ENCODE peak calls at places on chromosome 4, in four cellular contexts. C is cerebellar cortex, N is renal cortical epithelial cell, Z is NCI-H460. X is an unnamed sample.

GRCh38 chr4:65416875-65417274 is 253.4 kb downstream of the EPHA5 start:
- DNase-seq in N (peak; percentile 6), C (peak; percentile 7), Z (peak; percentile 43), X (no peak)

GRCh38 chr4:25441519-25442117 is 64.6 kb downstream of the ANAPC4 start:
- DNase-seq in C (peak; percentile 89), Z (peak; percentile 38), N (peak; percentile 68), X (no peak)

GRCh38 chr4:6446538-6447451 is 25.6 kb downstream of the PPP2R2C start:
- DNase-seq in C (peak; percentile 67), N (no peak), Z (no peak), X (no peak)

GRCh38 chr4:53421791-53422190 is 44.4 kb downstream of the FIP1L1 start:
- DNase-seq in N (no peak), C (no peak), Z (no peak), X (no peak)

GRCh38 chr4:111323496-111323895 is 700.6 kb upstream of the PITX2 start:
- DNase-seq in C (no peak), N (peak; percentile 72), Z (no peak), X (no peak)

GRCh38 chr4:158809611-158810486 is 41.0 kb downstream of the FNIP2 start:
- DNase-seq in C (peak; percentile 61), N (peak; percentile 99), Z (no peak), X (no peak)

GRCh38 chr4:139838811-139839210 is 173.2 kb downstream of the MGST2 start:
- DNase-seq in C (no peak), Z (no peak), N (no peak), X (no peak)

GRCh38 chr4:75457365-75457764 is 56.8 kb downstream of the RCHY1 start:
- DNase-seq in N (no peak), C (no peak), Z (no peak), X (no peak)

GRCh38 chr4:188691811-188692210 is 552.6 kb downstream of the TRIML1 start:
- DNase-seq in Z (no peak), C (no peak), N (peak; percentile 2), X (no peak)

GRCh38 chr4:62087706-62088105 is 887.6 kb downstream of the ADGRL3 start:
- DNase-seq in C (no peak), N (no peak), Z (no peak), X (no peak)

GRCh38 chr4:24988776-24989175 is 42.0 kb downstream of the LGI2 start:
- DNase-seq in Z (no peak), N (peak; percentile 65), C (no peak), X (no peak)

GRCh38 chr4:10521386-10521785 is 64.2 kb upstream of the ZNF518B start:
- DNase-seq in N (no peak), Z (no peak), C (no peak), X (no peak)